ENCODE peak calls at places on chromosome 1, in nine cellular contexts. V is transverse colon; K is CD4-positive, alpha-beta T cell; H is fibroblast of lung; X is ovary; Q is B cell; B is AG09319; D is CD8-positive, alpha-beta T cell; F is right lobe of liver. T is an unnamed sample.

GRCh38 chr1:39663559-39663958 is 8.3 kb downstream of the NT5C1A start:
- DNase-seq in B (no peak), V (no peak), H (no peak), X (no peak), F (no peak), Q (no peak), K (no peak), D (no peak), T (no peak)

GRCh38 chr1:89767618-89768017 is 53.2 kb upstream of the LRRC8D start:
- DNase-seq in B (no peak), H (no peak), X (no peak), Q (no peak), K (no peak), D (no peak), V (no peak), F (no peak), T (no peak)

GRCh38 chr1:98210064-98210463 is 289.2 kb upstream of the DPYD start:
- DNase-seq in Q (no peak), D (no peak), H (peak; percentile 99), X (no peak), V (no peak), K (no peak), F (no peak), B (no peak), T (no peak)

GRCh38 chr1:182806015-182806678 is 16.6 kb downstream of the NPL start:
- DNase-seq in V (no peak), B (no peak), H (no peak), D (no peak), X (no peak), Q (no peak), K (no peak), F (no peak), T (no peak)

GRCh38 chr1:10626781-10627410 is 152.1 kb downstream of the PEX14 start:
- DNase-seq in D (no peak), K (no peak), F (no peak), X (no peak), H (no peak), Q (no peak), V (no peak), B (no peak), T (no peak)

GRCh38 chr1:86207323-86207722 is 50.8 kb upstream of the COL24A1 start:
- DNase-seq in V (no peak), F (no peak), H (peak; percentile 98), D (no peak), K (no peak), X (no peak), Q (no peak), B (peak; percentile 31), T (no peak)

GRCh38 chr1:113536182-113536780 is 146.0 kb downstream of the MAGI3 start:
- DNase-seq in F (no peak), B (no peak), Q (no peak), K (no peak), H (peak; percentile 62), D (no peak), X (no peak), V (no peak), T (no peak)

GRCh38 chr1:2124446-2125198 is 70.0 kb downstream of the FAAP20 start:
- DNase-seq in D (no peak), V (no peak), X (no peak), F (peak; percentile 37), K (no peak), Q (no peak), B (no peak), H (no peak), T (no peak)

GRCh38 chr1:18144921-18145699 is 37.5 kb downstream of the IGSF21 start:
- DNase-seq in X (no peak), K (no peak), H (no peak), F (no peak), V (peak; percentile 59), D (no peak), B (no peak), Q (no peak), T (no peak)

GRCh38 chr1:74396942-74397341 is 115.5 kb downstream of the LRRC53 start:
- DNase-seq in X (peak; percentile 56), Q (no peak), H (no peak), D (no peak), K (no peak), V (no peak), B (no peak), F (no peak), T (peak; percentile 21)

GRCh38 chr1:90721210-90722194 is 4.4 kb upstream of the BARHL2 start:
- DNase-seq in K (no peak), H (peak; percentile 25), B (peak; percentile 3), Q (peak; percentile 60), X (no peak), V (peak; percentile 58), D (peak; percentile 49), F (no peak), T (peak; percentile 67)

GRCh38 chr1:167819849-167820683 is 93.9 kb downstream of the ADCY10 start:
- DNase-seq in Q (peak; percentile 46), K (no peak), D (no peak), V (peak; percentile 65), X (peak; percentile 76), F (peak; percentile 84), H (peak; percentile 96), B (peak; percentile 67), T (peak; percentile 80)

GRCh38 chr1:201882665-201883132 is 6.0 kb upstream of the SHISA4 start:
- DNase-seq in X (no peak), D (no peak), K (no peak), H (peak; percentile 87), B (no peak), Q (peak; percentile 56), F (no peak), V (no peak), T (peak; percentile 39)
- TF ChIP-seq CTCF in X (no peak), D (no peak), K (no peak), H (no peak), B (no peak), Q (peak; percentile 30), F (no peak), V (no peak), T (no peak)

GRCh38 chr1:24369801-24370200 is 43.8 kb downstream of the STPG1 start:
- DNase-seq in B (no peak), F (no peak), V (no peak), D (no peak), H (no peak), X (no peak), K (no peak), Q (no peak), T (no peak)
- TF ChIP-seq CTCF in B (no peak), F (no peak), V (no peak), D (no peak), H (no peak), X (no peak), K (no peak), Q (no peak), T (no peak)

GRCh38 chr1:67761730-67762129 is 71.5 kb downstream of the GNG12 start:
- DNase-seq in F (no peak), V (no peak), H (no peak), X (no peak), Q (no peak), K (no peak), B (no peak), D (no peak), T (no peak)
- TF ChIP-seq CTCF in F (no peak), V (no peak), H (no peak), X (no peak), Q (no peak), K (no peak), B (no peak), D (no peak), T (no peak)

DNA sequence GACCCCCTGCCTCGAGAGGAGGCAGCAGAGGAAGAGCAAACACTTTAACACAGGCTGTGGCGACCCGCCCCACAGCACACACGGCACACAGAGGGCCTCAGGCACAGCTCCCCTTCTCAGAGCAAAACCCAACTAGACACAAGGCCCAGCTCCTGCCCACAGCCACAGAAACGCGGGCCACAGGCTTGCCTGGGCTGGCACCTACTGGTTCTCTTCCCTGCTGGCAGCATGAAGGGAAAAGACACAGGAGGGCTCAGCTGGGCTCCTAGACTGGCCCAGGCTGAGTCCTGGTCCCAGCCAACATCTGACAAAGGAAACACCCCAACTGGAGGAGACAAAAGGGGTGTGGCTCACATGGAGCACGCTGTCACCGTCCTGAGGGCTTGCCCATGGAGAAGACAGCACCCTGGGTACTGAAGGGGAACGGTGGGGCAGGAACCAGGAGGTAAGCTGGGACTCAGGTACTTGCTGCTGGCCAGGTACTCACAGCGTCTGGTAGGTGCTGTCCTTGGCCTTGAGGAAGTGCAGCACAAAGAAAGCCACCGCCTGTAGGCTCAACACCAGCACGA is 3.5 kb downstream of the CD164L2 start:
- DNase-seq in F (no peak), K (no peak), D (no peak), X (no peak), B (no peak), H (no peak), V (no peak), Q (no peak), T (no peak)
- TF ChIP-seq CTCF in F (no peak), K (no peak), D (no peak), X (no peak), B (no peak), H (no peak), V (no peak), Q (no peak), T (no peak)

GRCh38 chr1:101239095-101240040 is 2.5 kb downstream of the S1PR1 start:
- DNase-seq in X (no peak), F (peak; percentile 45), V (no peak), H (no peak), Q (no peak), D (peak; percentile 78), B (no peak), K (peak; percentile 37), T (no peak)
- TF ChIP-seq CTCF in X (no peak), F (no peak), V (no peak), H (peak; percentile 6), Q (peak; percentile 58), D (peak; percentile 51), B (no peak), K (peak; percentile 70), T (no peak)